ENCODE peak calls at places on chromosomes 12 and 14, in five cellular contexts. F is activated T-helper 1 cell treated with Interleukin-2 at 50 U/mL for 16 hours; P is EH; U is AG20443; E is stimulated activated CD8-positive, alpha-beta memory T cell treated with anti-CD3 and anti-CD28 coated beads, Interleukin-15, amount 100 ng/mL, for 24 hours. S is an unnamed sample.

GRCh38 chr14:100610511-100611217 is 23.4 kb upstream of the BEGAIN start:
- DNase-seq in F (no peak), P (no peak), U (peak), E (no peak), S (no peak)

GRCh38 chr12:56220611-56221232 is 1.0 kb downstream of the RNF41 start:
- DNase-seq in F (no peak), P (peak), U (peak), E (no peak), S (no peak)

GRCh38 chr12:100666588-100666987 is 93.1 kb downstream of the GAS2L3 start:
- DNase-seq in F (no peak), P (no peak), U (no peak), E (no peak), S (no peak)

GRCh38 chr12:16833376-16833775 is 227.4 kb upstream of the LMO3 start:
- DNase-seq in F (no peak), P (no peak), U (no peak), E (no peak), S (no peak)

GRCh38 chr12:123655420-123655819 is 15.5 kb upstream of the TCTN2 start:
- DNase-seq in F (no peak), P (no peak), U (no peak), E (no peak), S (no peak)

GRCh38 chr12:40691913-40692616 is at the start of gene CNTN1:
- DNase-seq in F (no peak), P (peak), U (peak), E (no peak), S (peak)

GRCh38 chr12:67433393-67434175 is 164.4 kb downstream of the CAND1 start:
- DNase-seq in F (no peak), P (peak), U (peak), E (no peak), S (no peak)

GRCh38 chr14:100339757-100340453 is 16.8 kb downstream of the SLC25A47 start:
- DNase-seq in F (no peak), P (no peak), U (no peak), E (no peak), S (no peak)

GRCh38 chr14:75242546-75243273 is 35.9 kb upstream of the FOS start:
- DNase-seq in F (no peak), P (peak), U (peak), E (no peak), S (no peak)

GRCh38 chr12:113456199-113456598 is 15.5 kb downstream of the LHX5 start:
- DNase-seq in F (no peak), P (no peak), U (no peak), E (no peak), S (no peak)

GRCh38 chr12:87157791-87158190 is 871.4 kb downstream of the C12orf50 start:
- DNase-seq in F (no peak), P (peak), U (peak), E (no peak), S (no peak)

GRCh38 chr12:49662998-49663843 is 39.9 kb downstream of the PRPF40B start:
- DNase-seq in F (peak), P (peak), U (peak), E (peak), S (no peak)

GRCh38 chr14:35385042-35385839 is 19.3 kb downstream of the NFKBIA start:
- DNase-seq in F (no peak), P (peak), U (peak), E (no peak), S (peak)

GRCh38 chr12:101527682-101528081 is 52.5 kb downstream of the SPIC start:
- DNase-seq in F (no peak), P (no peak), U (no peak), E (no peak), S (no peak)

GRCh38 chr14:92670177-92670576 is 78.2 kb downstream of the LGMN start:
- DNase-seq in F (no peak), P (peak), U (peak), E (no peak), S (no peak)

GRCh38 chr12:6069452-6070093 is 54.9 kb downstream of the VWF start:
- DNase-seq in F (no peak), P (peak), U (peak), E (no peak), S (peak)

GRCh38 chr12:46461907-46462605 is 89.5 kb upstream of the SLC38A2 start:
- DNase-seq in F (no peak), P (peak), U (no peak), E (no peak), S (no peak)

GRCh38 chr14:102292446-102292845 is 12.5 kb downstream of the MOK start:
- DNase-seq in F (no peak), P (no peak), U (no peak), E (no peak), S (no peak)

GRCh38 chr14:53017837-53018236 is 67.0 kb upstream of the FERMT2 start:
- DNase-seq in F (no peak), P (no peak), U (no peak), E (no peak), S (no peak)

GRCh38 chr14:88983755-88984154 is 159.3 kb downstream of the TTC8 start:
- DNase-seq in F (no peak), P (peak), U (peak), E (no peak), S (no peak)

GRCh38 chr14:23376477-23377200 is at the start of gene CMTM5:
- DNase-seq in F (no peak), P (no peak), U (no peak), E (no peak), S (peak)

GRCh38 chr12:45312012-45312411 is 96.1 kb downstream of the ANO6 start:
- DNase-seq in F (no peak), P (no peak), U (no peak), E (no peak), S (no peak)

GRCh38 chr12:26938660-26939185 is 453 bp downstream of the FGFR1OP2 start:
- DNase-seq in F (no peak), P (no peak), U (peak), E (no peak), S (no peak)

GRCh38 chr12:93319523-93320045 is 58.1 kb upstream of the NUDT4 start:
- DNase-seq in F (no peak), P (peak), U (peak), E (no peak), S (no peak)

GRCh38 chr12:34286934-34287333 is 264.6 kb downstream of the ALG10 start:
- DNase-seq in F (no peak), P (no peak), U (no peak), E (no peak), S (no peak)

GRCh38 chr14:103534576-103535061 is 5.6 kb downstream of the TRMT61A start:
- DNase-seq in F (no peak), P (no peak), U (no peak), E (no peak), S (no peak)

GRCh38 chr14:99266181-99267178 is 5.5 kb downstream of the BCL11B start:
- DNase-seq in F (peak), P (peak), U (peak), E (peak), S (peak)

GRCh38 chr12:15883536-15883935 is 1.3 kb downstream of the STRAP start:
- DNase-seq in F (no peak), P (no peak), U (peak), E (no peak), S (no peak)

GRCh38 chr14:56213288-56213687 is 95.1 kb downstream of the PELI2 start:
- DNase-seq in F (no peak), P (no peak), U (no peak), E (no peak), S (no peak)

GRCh38 chr14:33062476-33062875 is 123.8 kb downstream of the NPAS3 start:
- DNase-seq in F (no peak), P (no peak), U (no peak), E (no peak), S (no peak)

GRCh38 chr12:4133636-4134433 is 139.7 kb upstream of the CCND2 start:
- DNase-seq in F (no peak), P (no peak), U (peak), E (no peak), S (no peak)

GRCh38 chr12:55706840-55707671 is 648 bp downstream of the ITGA7 start:
- DNase-seq in F (no peak), P (no peak), U (peak), E (no peak), S (no peak)

GRCh38 chr12:25276199-25276937 is 25.6 kb upstream of the KRAS start:
- DNase-seq in F (peak), P (peak), U (peak), E (peak), S (no peak)

GRCh38 chr12:110067531-110067930 is 19.2 kb upstream of the C12orf76 start:
- DNase-seq in F (no peak), P (peak), U (no peak), E (no peak), S (no peak)

GRCh38 chr12:54385251-54385914 is 850 bp upstream of the ZNF385A start:
- DNase-seq in F (no peak), P (no peak), U (no peak), E (no peak), S (no peak)

GRCh38 chr12:121765573-121765972 is 27.9 kb downstream of the RHOF start:
- DNase-seq in F (no peak), P (peak), U (peak), E (no peak), S (no peak)

GRCh38 chr14:53278602-53279506 is 125.7 kb upstream of the DDHD1 start:
- DNase-seq in F (no peak), P (peak), U (no peak), E (no peak), S (no peak)

GRCh38 chr14:59771577-59771976 is 99.0 kb downstream of the RTN1 start:
- DNase-seq in F (no peak), P (peak), U (no peak), E (no peak), S (no peak)

GRCh38 chr14:29846339-29847129 is 81.1 kb downstream of the PRKD1 start:
- DNase-seq in F (no peak), P (no peak), U (no peak), E (no peak), S (no peak)

S was measured in occipital lobe.